ENCODE peak calls at places on chromosomes 2 and 18, in seven cellular contexts. A, K, D, Z, Q, Y and X are unnamed samples.

GRCh38 chr18:56575819-56576663 is 62.4 kb downstream of the TXNL1 start:
- DNase-seq in A (peak), K (no peak), D (no peak), Z (no peak), Q (peak), Y (peak), X (no peak)

GRCh38 chr2:206160124-206160806 is 570 bp downstream of the EEF1B2 start:
- DNase-seq in A (no peak), K (peak), D (peak), Z (no peak), Q (peak), Y (peak), X (no peak)

GRCh38 chr2:182924311-182924710 is 57.9 kb upstream of the FRZB start:
- DNase-seq in A (no peak), K (no peak), D (no peak), Z (no peak), Q (no peak), Y (peak), X (no peak)

GRCh38 chr2:230737791-230738226 is 25.2 kb downstream of the CAB39 start:
- DNase-seq in A (no peak), K (no peak), D (no peak), Z (no peak), Q (no peak), Y (no peak), X (peak)

GRCh38 chr2:134253804-134254203 is at the start of gene MGAT5:
- DNase-seq in A (no peak), K (peak), D (no peak), Z (no peak), Q (no peak), Y (no peak), X (peak)

GRCh38 chr2:20626698-20627471 is 24.0 kb downstream of the HS1BP3 start:
- DNase-seq in A (no peak), K (no peak), D (no peak), Z (no peak), Q (peak), Y (no peak), X (no peak)

GRCh38 chr2:64992218-64992617 is 3.0 kb downstream of the SLC1A4 start:
- DNase-seq in A (no peak), K (no peak), D (no peak), Z (no peak), Q (no peak), Y (no peak), X (no peak)

GRCh38 chr2:124894199-124894598 is 869.1 kb downstream of the CNTNAP5 start:
- DNase-seq in A (no peak), K (no peak), D (no peak), Z (no peak), Q (no peak), Y (peak), X (no peak)

GRCh38 chr2:172869861-172870260 is 134.2 kb downstream of the RAPGEF4 start:
- DNase-seq in A (no peak), K (no peak), D (no peak), Z (no peak), Q (no peak), Y (no peak), X (no peak)

GRCh38 chr2:23491622-23492336 is 106.8 kb downstream of the KLHL29 start:
- DNase-seq in A (no peak), K (no peak), D (no peak), Z (no peak), Q (no peak), Y (no peak), X (no peak)

GRCh38 chr18:27599202-27599829 is 414.2 kb upstream of the CHST9 start:
- DNase-seq in A (peak), K (peak), D (peak), Z (no peak), Q (peak), Y (peak), X (peak)

GRCh38 chr2:229815858-229816257 is 101.5 kb upstream of the DNER start:
- DNase-seq in A (peak), K (no peak), D (no peak), Z (no peak), Q (no peak), Y (peak), X (no peak)

GRCh38 chr18:22193466-22193865 is 24.1 kb downstream of the GATA6 start:
- DNase-seq in A (no peak), K (no peak), D (peak), Z (no peak), Q (no peak), Y (no peak), X (no peak)

GRCh38 chr18:57841568-57841967 is 38.5 kb upstream of the ATP8B1 start:
- DNase-seq in A (no peak), K (no peak), D (no peak), Z (no peak), Q (no peak), Y (no peak), X (no peak)

GRCh38 chr2:138829326-138829725 is 49.1 kb upstream of the NXPH2 start:
- DNase-seq in A (peak), K (no peak), D (peak), Z (no peak), Q (peak), Y (peak), X (peak)

GRCh38 chr2:145638675-145639074 is 1118.8 kb upstream of the ZEB2 start:
- DNase-seq in A (no peak), K (no peak), D (no peak), Z (no peak), Q (peak), Y (no peak), X (no peak)

GRCh38 chr2:3041841-3042600 is 335.6 kb downstream of the EIPR1 start:
- DNase-seq in A (no peak), K (no peak), D (peak), Z (no peak), Q (no peak), Y (no peak), X (no peak)

GRCh38 chr2:179264238-179265081 is at the start of gene SESTD1:
- DNase-seq in A (peak), K (peak), D (peak), Z (peak), Q (peak), Y (peak), X (peak)
- TF ChIP-seq POLR2A in A (peak), K (no peak), D (no peak), Z (peak), Q (peak), Y (no peak), X (peak)

GRCh38 chr2:37085731-37086147 is 1.4 kb downstream of the GPATCH11 start:
- DNase-seq in A (peak), K (no peak), D (no peak), Z (no peak), Q (peak), Y (peak), X (no peak)

GRCh38 chr2:37083873-37084792 is at the start of the genes GPATCH11 and HEATR5B:
- DNase-seq in A (peak), K (peak), D (peak), Z (peak), Q (peak), Y (peak), X (peak)

GRCh38 chr2:37084797-37085196 is 479 bp downstream of the GPATCH11 start:
- DNase-seq in A (no peak), K (no peak), D (no peak), Z (no peak), Q (no peak), Y (no peak), X (no peak)

GRCh38 chr2:37091873-37092272 is 7.6 kb downstream of the GPATCH11 start:
- DNase-seq in A (no peak), K (no peak), D (no peak), Z (no peak), Q (no peak), Y (no peak), X (no peak)

DNA sequence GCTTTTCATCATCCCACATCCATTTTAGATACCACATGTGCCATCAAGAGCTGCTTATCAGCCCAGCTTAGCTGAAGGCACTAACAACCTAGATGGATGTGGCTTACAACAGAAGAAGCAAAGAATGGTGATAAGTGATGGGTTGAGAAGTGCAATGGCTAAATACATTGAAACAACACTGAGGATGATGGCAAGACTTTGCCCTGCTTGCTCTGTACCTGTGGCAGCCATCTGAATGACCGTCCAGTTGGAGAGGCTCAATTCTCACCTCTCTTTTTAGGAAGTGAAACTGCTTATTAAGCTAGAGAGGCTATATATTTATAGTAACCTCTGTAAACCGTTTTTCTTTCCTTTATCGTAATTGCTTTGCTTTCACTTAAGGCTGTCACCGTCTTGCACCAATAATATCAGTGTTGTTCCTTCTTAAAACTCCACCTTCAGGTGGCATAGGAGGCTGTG is 5.7 kb downstream of the GPATCH11 start:
- DNase-seq in A (no peak), K (no peak), D (no peak), Z (no peak), Q (peak), Y (no peak), X (no peak)
- TF ChIP-seq POLR2A in A (no peak), K (no peak), D (no peak), Z (no peak), Q (no peak), Y (no peak), X (no peak)

DNA sequence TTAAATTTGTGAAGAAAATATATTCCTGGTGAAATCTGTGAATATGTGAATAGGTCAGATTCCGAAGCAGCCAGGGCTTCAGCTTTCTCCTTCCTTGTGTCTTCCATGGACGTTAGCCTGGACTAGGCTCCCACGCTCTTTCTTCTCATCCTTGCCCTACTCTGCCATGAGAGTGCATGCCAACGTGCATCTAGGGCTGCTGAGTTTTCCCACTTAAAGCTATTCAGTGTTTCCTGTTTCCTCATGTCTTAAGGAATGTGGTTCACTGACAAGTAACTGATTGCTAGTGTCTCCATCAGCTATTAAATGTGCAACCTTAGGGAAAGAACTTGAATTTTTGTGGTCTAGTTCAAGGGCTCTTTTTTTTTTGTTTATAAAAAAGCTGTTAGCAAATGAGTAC is 642.3 kb upstream of the LINC00305 start:
- DNase-seq in A (no peak), K (no peak), D (no peak), Z (no peak), Q (no peak), Y (no peak), X (no peak)
- TF ChIP-seq POLR2A in A (no peak), K (no peak), D (no peak), Z (no peak), Q (no peak), Y (no peak), X (no peak)

DNA sequence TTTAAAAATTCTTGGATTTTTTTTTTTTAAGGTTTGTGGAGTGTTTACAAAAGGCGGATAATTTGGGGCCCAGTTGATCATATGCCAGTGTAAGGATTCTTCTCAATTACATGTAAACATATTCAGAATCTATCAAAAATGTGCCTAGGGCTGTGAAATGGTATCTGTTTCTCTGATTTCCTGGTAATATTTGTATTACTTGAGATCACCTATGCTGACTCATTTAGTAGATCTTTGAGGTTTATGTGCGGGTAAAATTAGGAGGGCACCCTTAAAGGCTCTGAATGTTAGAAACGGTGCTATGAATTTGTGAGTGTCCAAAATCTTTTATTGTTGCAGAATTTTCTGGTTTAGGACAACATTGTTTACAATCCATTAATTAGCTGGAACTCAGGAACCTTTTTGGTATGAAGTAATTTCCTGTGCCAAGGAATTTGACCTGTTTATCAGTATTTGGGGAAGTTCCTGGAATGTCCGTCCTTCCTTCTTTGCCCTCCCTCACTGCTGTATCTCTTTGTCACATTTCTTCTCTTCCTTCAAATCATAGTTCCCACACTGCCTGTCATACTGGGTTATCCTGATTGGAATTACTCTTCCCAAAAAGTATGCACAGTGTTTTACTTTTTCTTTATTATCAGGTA is 130.5 kb downstream of the TANC1 start:
- DNase-seq in A (no peak), K (no peak), D (no peak), Z (no peak), Q (no peak), Y (peak), X (no peak)
- TF ChIP-seq POLR2A in A (no peak), K (no peak), D (no peak), Z (no peak), Q (no peak), Y (no peak), X (no peak)

DNA sequence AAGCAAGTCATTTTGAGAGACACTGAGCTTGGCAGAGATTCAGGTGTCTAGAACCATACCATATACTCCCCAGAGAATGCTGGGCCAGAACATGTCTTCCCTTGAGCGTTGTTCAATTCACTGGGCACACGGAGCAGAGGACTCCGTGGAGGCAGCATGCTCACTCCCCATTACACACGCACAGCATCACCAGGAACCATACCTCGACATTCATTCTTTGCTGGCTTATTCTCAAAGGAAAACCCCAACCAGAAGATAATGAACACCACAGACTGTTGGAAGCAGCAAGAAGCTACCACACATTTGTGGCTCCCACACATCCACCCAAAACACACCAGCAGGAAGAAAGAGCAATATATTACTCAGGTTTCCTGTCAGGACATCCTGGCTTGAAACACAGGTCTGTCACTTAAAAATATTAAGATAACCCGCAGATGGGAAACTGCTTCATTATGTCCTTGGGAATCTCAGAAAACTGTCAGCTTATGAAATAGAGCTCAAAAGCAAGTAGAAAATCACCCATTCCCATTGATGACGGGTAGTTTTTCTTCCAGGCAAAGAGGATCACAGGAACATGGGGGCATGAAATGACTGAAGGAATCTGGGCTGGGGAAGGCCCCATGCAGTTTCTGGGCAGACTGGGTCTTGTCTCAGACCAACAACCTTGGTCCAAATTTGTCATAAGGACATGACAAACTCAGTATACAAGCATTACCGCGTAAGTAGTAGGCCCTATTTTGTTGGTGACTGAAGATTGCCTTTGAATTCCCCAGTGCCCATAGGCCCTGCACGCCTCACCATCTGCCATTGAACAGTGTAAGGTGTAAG is 46.5 kb downstream of the PCBP1 start:
- DNase-seq in A (no peak), K (no peak), D (no peak), Z (no peak), Q (peak), Y (no peak), X (no peak)
- TF ChIP-seq POLR2A in A (no peak), K (no peak), D (no peak), Z (no peak), Q (no peak), Y (no peak), X (no peak)

DNA sequence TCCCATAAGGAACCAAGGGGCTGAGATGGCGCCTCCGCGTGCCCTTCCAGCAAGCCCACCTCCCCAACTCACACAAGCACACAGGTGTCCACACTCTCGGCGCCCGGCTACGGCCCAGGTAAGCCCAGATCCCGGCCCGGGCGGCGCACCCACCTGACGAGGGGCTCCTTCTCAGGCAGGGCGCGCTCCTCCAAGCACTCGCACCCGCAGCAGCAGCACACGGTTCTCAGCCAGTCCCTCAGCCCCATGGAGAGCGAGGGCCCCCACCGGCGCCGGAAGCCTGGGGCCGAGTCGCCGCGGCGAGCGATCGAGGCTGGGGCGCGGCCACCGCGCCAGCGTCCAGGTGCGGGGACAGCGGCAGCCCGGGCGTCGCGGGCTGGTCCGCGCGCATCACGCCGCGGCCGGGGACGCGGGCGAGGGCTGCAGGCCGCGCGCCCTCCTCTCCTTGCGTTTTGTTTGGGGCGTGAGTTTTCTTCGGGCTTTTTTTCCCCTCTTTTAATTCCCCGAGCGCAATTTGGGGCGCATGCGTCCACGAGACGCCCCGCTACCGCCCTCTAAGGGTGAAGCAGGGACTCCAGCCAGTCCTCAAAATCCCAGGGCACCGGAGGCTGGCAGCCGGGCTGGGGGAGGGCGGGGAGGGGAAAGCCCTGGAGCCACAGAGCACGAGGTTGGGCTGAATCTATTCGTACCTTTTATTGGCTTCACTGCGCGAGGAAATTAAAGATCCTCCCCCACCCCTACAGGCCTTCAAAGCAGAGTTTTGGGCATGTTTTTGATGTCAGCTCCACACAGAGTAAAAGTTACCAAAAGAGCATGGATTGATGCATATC is at the start of gene MREG:
- DNase-seq in A (peak), K (peak), D (peak), Z (no peak), Q (peak), Y (peak), X (peak)
- TF ChIP-seq POLR2A in A (no peak), K (no peak), D (no peak), Z (no peak), Q (no peak), Y (no peak), X (no peak)

GRCh38 chr18:12315911-12316310 is 7.9 kb downstream of the TUBB6 start:
- DNase-seq in A (no peak), K (no peak), D (no peak), Z (no peak), Q (no peak), Y (no peak), X (no peak)

GRCh38 chr18:12318334-12318697 is 10.3 kb downstream of the TUBB6 start:
- DNase-seq in A (no peak), K (no peak), D (no peak), Z (no peak), Q (no peak), Y (no peak), X (no peak)

GRCh38 chr18:12317664-12318333 is 9.8 kb downstream of the TUBB6 start:
- DNase-seq in A (peak), K (no peak), D (no peak), Z (no peak), Q (peak), Y (peak), X (no peak)

GRCh38 chr18:12321331-12321730 is 13.3 kb downstream of the TUBB6 start:
- DNase-seq in A (no peak), K (no peak), D (no peak), Z (no peak), Q (no peak), Y (no peak), X (no peak)

GRCh38 chr18:12318857-12319256 is 10.8 kb downstream of the TUBB6 start:
- DNase-seq in A (no peak), K (no peak), D (no peak), Z (no peak), Q (no peak), Y (no peak), X (no peak)
- TF ChIP-seq POLR2A in A (no peak), K (no peak), D (no peak), Z (no peak), Q (no peak), Y (no peak), X (no peak)

DNA sequence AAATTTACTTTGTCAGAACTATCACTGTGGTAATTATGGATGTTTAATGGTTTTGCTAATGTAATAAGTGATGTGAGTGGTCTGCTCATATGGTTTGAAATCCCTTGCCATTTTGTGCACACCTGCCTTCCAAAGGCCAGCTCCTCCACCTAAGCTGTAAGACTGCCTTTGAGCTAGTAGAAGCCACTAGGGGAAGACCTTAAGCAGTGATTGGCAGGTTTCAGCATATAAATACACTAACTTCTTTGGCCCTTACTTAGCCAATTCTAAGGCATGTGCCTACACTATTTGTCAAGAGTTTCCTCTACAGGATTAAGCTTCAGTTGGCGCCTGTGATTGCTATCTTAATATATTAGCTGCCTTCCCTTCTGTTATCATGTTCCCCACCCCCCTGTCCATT is 141.0 kb downstream of the MBD5 start:
- DNase-seq in A (no peak), K (no peak), D (no peak), Z (no peak), Q (no peak), Y (no peak), X (no peak)
- TF ChIP-seq POLR2A in A (no peak), K (no peak), D (no peak), Z (no peak), Q (no peak), Y (no peak), X (no peak)